ENCODE peak calls at places on chromosome 12, in six cellular contexts. Y is upper lobe of right lung, V is AML-193, G is psoas muscle, F is PC-3, A is fibroblast of lung. U is an unnamed sample.

GRCh38 chr12:132319359-132319950 is 9.9 kb downstream of the GALNT9 start:
- DNase-seq in Y (no peak), V (no peak), G (peak; percentile 4), F (no peak), A (no peak), U (no peak)

GRCh38 chr12:45946435-45946834 is 43.9 kb downstream of the SCAF11 start:
- DNase-seq in Y (no peak), V (no peak), G (no peak), F (no peak), A (peak; percentile 29), U (no peak)

GRCh38 chr12:62472472-62472871 is 5.8 kb downstream of the MON2 start:
- DNase-seq in Y (no peak), V (no peak), G (no peak), F (peak; percentile 7), A (no peak), U (no peak)

GRCh38 chr12:40058721-40059190 is 47.1 kb downstream of the SLC2A13 start:
- DNase-seq in Y (no peak), V (no peak), G (no peak), F (no peak), A (peak; percentile 7), U (no peak)

GRCh38 chr12:121803861-121804416 is at the start of gene SETD1B:
- DNase-seq in Y (peak; percentile 83), V (peak; percentile 38), G (peak; percentile 58), F (peak; percentile 51), A (peak; percentile 70), U (peak; percentile 90)

GRCh38 chr12:87120440-87120839 is 864.2 kb upstream of the MGAT4C start:
- DNase-seq in Y (no peak), V (no peak), G (no peak), F (peak; percentile 84), A (peak; percentile 10), U (no peak)

GRCh38 chr12:12024958-12025682 is 45.6 kb upstream of the BCL2L14 start:
- DNase-seq in Y (no peak), V (no peak), G (no peak), F (no peak), A (no peak), U (no peak)

GRCh38 chr12:5513406-5513805 is 81.5 kb downstream of the NTF3 start:
- DNase-seq in Y (no peak), V (no peak), G (no peak), F (no peak), A (no peak), U (no peak)

GRCh38 chr12:38175538-38175937 is 141.0 kb upstream of the ALG10B start:
- DNase-seq in Y (no peak), V (no peak), G (no peak), F (peak; percentile 73), A (no peak), U (no peak)

GRCh38 chr12:7916936-7917335 is 19.1 kb downstream of the SLC2A3 start:
- DNase-seq in Y (no peak), V (no peak), G (no peak), F (no peak), A (no peak), U (no peak)

U was measured in lower leg skin.